ENCODE peak calls at places on chromosome 9, in ten cellular contexts. P is retina, Z is immature natural killer cell, N is germinal center, A is progenitor cell of endocrine pancreas, D is BE2C, H is Karpas-422, M is MM.1S, Q is left cardiac atrium, T is body of pancreas. E is an unnamed sample.

GRCh38 chr9:96080364-96080763 is 204.9 kb downstream of the ERCC6L2 start:
- DNase-seq in M (no peak), D (no peak), Z (no peak), Q (no peak), N (no peak), P (no peak), T (no peak), H (no peak), A (no peak), E (no peak)

GRCh38 chr9:137745541-137745991 is 126.8 kb downstream of the EHMT1 start:
- DNase-seq in D (peak), M (no peak), Q (no peak), T (peak), P (peak), H (peak), N (peak), A (no peak), Z (peak), E (peak)

GRCh38 chr9:77251050-77251449 is 73.7 kb downstream of the VPS13A start:
- DNase-seq in Q (no peak), A (no peak), Z (no peak), D (no peak), M (no peak), H (no peak), T (no peak), P (no peak), N (no peak), E (no peak)

GRCh38 chr9:92133949-92134604 is 18.9 kb upstream of the SPTLC1 start:
- DNase-seq in A (peak), T (peak), Z (peak), H (peak), N (peak), D (peak), Q (peak), P (peak), M (peak), E (peak)

GRCh38 chr9:15999422-16000339 is 446.8 kb downstream of the CCDC171 start:
- DNase-seq in D (no peak), N (no peak), Q (peak), A (no peak), P (no peak), M (no peak), Z (no peak), T (peak), H (no peak), E (no peak)

GRCh38 chr9:79134654-79135053 is 437.1 kb upstream of the TLE4 start:
- DNase-seq in T (no peak), Q (no peak), Z (no peak), D (no peak), N (peak), M (no peak), A (no peak), P (no peak), H (peak), E (peak)

GRCh38 chr9:37859043-37859442 is 44.9 kb downstream of the SLC25A51 start:
- DNase-seq in Q (no peak), M (no peak), T (no peak), A (no peak), P (no peak), H (peak), Z (no peak), N (no peak), D (no peak), E (no peak)

GRCh38 chr9:126057869-126058467 is 268.7 kb upstream of the MVB12B start:
- DNase-seq in Q (no peak), T (no peak), D (peak), M (no peak), N (no peak), P (no peak), Z (no peak), A (no peak), H (no peak), E (no peak)

GRCh38 chr9:79672236-79672635 is 100.5 kb downstream of the TLE4 start:
- DNase-seq in T (no peak), P (peak), D (no peak), H (no peak), N (no peak), M (no peak), A (no peak), Z (no peak), Q (no peak), E (no peak)

GRCh38 chr9:91714020-91714721 is 235.9 kb downstream of the ROR2 start:
- DNase-seq in N (peak), P (peak), M (peak), Z (no peak), A (peak), T (peak), D (peak), Q (peak), H (no peak), E (peak)

GRCh38 chr9:76593011-76593347 is 134.0 kb downstream of the GCNT1 start:
- DNase-seq in Z (no peak), M (peak), A (no peak), T (no peak), H (no peak), P (no peak), N (no peak), D (no peak), Q (no peak), E (no peak)

GRCh38 chr9:13899924-13900323 is 414.0 kb downstream of the NFIB start:
- DNase-seq in N (no peak), Q (no peak), P (no peak), A (no peak), D (no peak), M (no peak), Z (no peak), H (no peak), T (no peak), E (no peak)

GRCh38 chr9:115944166-115944948 is 209.2 kb upstream of the PAPPA start:
- DNase-seq in M (no peak), Z (no peak), N (no peak), Q (peak), P (peak), A (no peak), D (no peak), H (no peak), T (peak), E (peak)

GRCh38 chr9:120710110-120710981 is 3.9 kb downstream of the MEGF9 start:
- DNase-seq in Z (peak), T (peak), D (no peak), N (peak), Q (no peak), A (no peak), H (no peak), P (no peak), M (peak), E (no peak)

GRCh38 chr9:5326893-5327548 is 12.7 kb downstream of the RLN1 start:
- DNase-seq in T (peak), D (no peak), P (peak), H (no peak), Q (no peak), N (no peak), M (no peak), Z (peak), A (peak), E (peak)

E was measured in glutamatergic neuron.